ENCODE peak calls at places on chromosome 11, in seven cellular contexts. L is sigmoid colon, S is endothelial cell of umbilical vein, R is GM06990, U is ascending aorta, B is HCT116, W is keratinocyte. H is an unnamed sample.

GRCh38 chr11:22076215-22076930 is 116.5 kb upstream of the ANO5 start:
- DNase-seq in L (no peak), S (no peak), R (no peak), U (no peak), B (no peak), W (no peak), H (no peak)

GRCh38 chr11:66388746-66389386 is 17.3 kb upstream of the SLC29A2 start:
- DNase-seq in L (peak; percentile 79), S (peak; percentile 67), R (no peak), U (peak; percentile 75), B (peak; percentile 75), W (peak; percentile 50), H (peak; percentile 53)

GRCh38 chr11:126790550-126790981 is 210.0 kb downstream of the KIRREL3 start:
- DNase-seq in L (no peak), S (peak; percentile 55), R (no peak), U (no peak), B (no peak), W (no peak), H (no peak)

GRCh38 chr11:74863410-74863809 is 85.5 kb downstream of the XRRA1 start:
- DNase-seq in L (no peak), S (no peak), R (no peak), U (no peak), B (no peak), W (no peak), H (no peak)

GRCh38 chr11:122115520-122116343 is at the start of gene BLID:
- DNase-seq in L (peak; percentile 70), S (peak; percentile 39), R (no peak), U (no peak), B (no peak), W (no peak), H (no peak)

GRCh38 chr11:59801160-59801706 is 9.3 kb downstream of the MRPL16 start:
- DNase-seq in L (no peak), S (peak; percentile 39), R (no peak), U (no peak), B (no peak), W (no peak), H (no peak)

GRCh38 chr11:47270331-47271271 is 668 bp downstream of the MADD start:
- DNase-seq in L (peak; percentile 74), S (peak; percentile 26), R (peak; percentile 24), U (no peak), B (no peak), W (no peak), H (peak; percentile 53)

GRCh38 chr11:114563077-114563476 is 3.4 kb upstream of the NXPE1 start:
- DNase-seq in L (no peak), S (peak; percentile 51), R (no peak), U (no peak), B (peak; percentile 27), W (no peak), H (no peak)

GRCh38 chr11:12846766-12847615 is 162.1 kb upstream of the RASSF10 start:
- DNase-seq in L (no peak), S (peak; percentile 24), R (no peak), U (no peak), B (no peak), W (no peak), H (no peak)

GRCh38 chr11:73547706-73548105 is 50.2 kb downstream of the FAM168A start:
- DNase-seq in L (no peak), S (no peak), R (no peak), U (no peak), B (no peak), W (no peak), H (no peak)
- TF ChIP-seq CTCF in L (no peak), S (no peak), R (no peak), U (no peak), B (no peak), W (no peak), H (no peak)

GRCh38 chr11:72491001-72491400 is 56.7 kb upstream of the CLPB start:
- DNase-seq in L (no peak), S (peak; percentile 6), R (no peak), U (no peak), B (no peak), W (no peak), H (no peak)
- TF ChIP-seq CTCF in L (no peak), S (no peak), R (no peak), U (no peak), B (no peak), W (no peak), H (no peak)

GRCh38 chr11:61792310-61793083 is at the start of the genes FEN1 and TMEM258:
- DNase-seq in L (peak; percentile 94), S (peak; percentile 98), R (peak; percentile 96), U (peak; percentile 93), B (peak; percentile 88), W (no peak), H (peak; percentile 87)
- TF ChIP-seq CTCF in L (peak; percentile 4), S (peak; percentile 3), R (no peak), U (peak; percentile 20), B (no peak), W (peak; percentile 19), H (no peak)

DNA sequence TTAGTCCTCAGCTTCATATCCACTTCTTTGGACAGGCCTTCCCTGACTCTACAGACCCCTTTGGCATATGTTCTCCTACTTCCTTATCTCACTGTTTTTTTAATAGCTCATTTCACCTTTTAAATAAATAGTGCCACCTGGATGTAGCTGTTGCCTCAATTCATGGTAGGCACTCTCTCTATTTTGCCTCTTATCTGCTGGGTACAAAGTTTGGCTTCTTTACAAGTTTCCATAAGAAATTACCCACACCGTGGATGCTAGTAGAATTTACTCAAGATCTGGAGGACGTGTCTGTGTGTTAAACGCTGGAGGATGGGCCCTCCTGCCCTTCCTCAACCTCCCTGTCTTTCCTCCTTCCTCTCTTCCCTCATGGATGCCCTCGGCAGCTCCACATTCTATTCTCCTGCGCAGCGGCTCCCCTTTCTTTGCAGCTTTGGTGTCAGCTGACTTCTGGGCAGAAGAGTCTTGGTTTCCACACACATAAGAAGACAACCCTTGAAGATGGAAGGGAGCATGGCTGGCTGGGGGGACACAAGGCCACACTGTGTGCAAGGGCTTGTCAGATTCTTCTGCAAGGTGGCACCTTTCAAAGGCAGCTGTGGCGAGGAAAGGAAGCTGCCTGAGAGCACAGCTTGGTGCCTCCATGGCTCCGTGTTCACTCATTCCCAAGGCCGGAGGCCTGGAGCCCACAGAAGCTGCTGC is 212.6 kb downstream of the SNX19 start:
- DNase-seq in L (no peak), S (no peak), R (no peak), U (no peak), B (no peak), W (no peak), H (no peak)
- TF ChIP-seq CTCF in L (no peak), S (no peak), R (no peak), U (no peak), B (no peak), W (no peak), H (no peak)

H was measured in natural killer cell.